ENCODE peak calls at places on chromosomes 3 and 15, in ten cellular contexts. Z is GM23338, Q is transverse colon, X is tibial nerve, V is astrocyte of the cerebellum, Y is A549, R is mammary epithelial cell, C is RWPE2, H is tibial artery, J is epithelial cell of esophagus. N is an unnamed sample.

GRCh38 chr3:195169011-195169410 is 101.9 kb downstream of the XXYLT1 start:
- DNase-seq in Z (no peak), R (no peak), H (no peak), X (no peak), V (no peak), Q (no peak), C (no peak), J (no peak), Y (no peak), N (no peak)

GRCh38 chr15:68801572-68802148 is 19.0 kb downstream of the ANP32A start:
- DNase-seq in C (peak; percentile 28), J (no peak), V (no peak), Q (no peak), Y (no peak), H (peak; percentile 11), X (no peak), R (no peak), Z (no peak), N (no peak)

GRCh38 chr3:190696777-190697501 is 165.6 kb downstream of the GMNC start:
- DNase-seq in J (peak; percentile 46), Q (no peak), X (no peak), Y (peak; percentile 2), R (no peak), V (no peak), Z (peak; percentile 62), C (no peak), H (no peak), N (peak; percentile 71)

GRCh38 chr3:134476306-134476705 is 9.5 kb downstream of the ANAPC13 start:
- DNase-seq in H (no peak), Y (no peak), X (no peak), C (no peak), R (peak; percentile 73), V (no peak), J (no peak), Q (no peak), Z (no peak), N (no peak)

GRCh38 chr15:31227235-31227634 is 99.4 kb upstream of the KLF13 start:
- DNase-seq in V (no peak), H (no peak), Z (no peak), Q (no peak), J (no peak), R (no peak), C (no peak), X (no peak), Y (no peak), N (no peak)

GRCh38 chr15:99143655-99144610 is 39.1 kb downstream of the SYNM start:
- DNase-seq in R (peak; percentile 50), H (peak; percentile 95), V (no peak), Y (no peak), Q (peak; percentile 54), C (no peak), Z (no peak), J (peak; percentile 89), X (peak; percentile 68), N (peak; percentile 67)

GRCh38 chr3:147518465-147518864 is 109.3 kb downstream of the ZIC1 start:
- DNase-seq in R (no peak), Z (no peak), V (no peak), Q (no peak), C (no peak), Y (no peak), X (no peak), J (no peak), H (no peak), N (no peak)

GRCh38 chr3:51610708-51611107 is 60.3 kb upstream of the TEX264 start:
- DNase-seq in Y (no peak), J (no peak), Z (no peak), X (no peak), R (no peak), Q (no peak), V (no peak), C (no peak), H (no peak), N (peak; percentile 37)

GRCh38 chr3:105401691-105402149 is 35.0 kb downstream of the ALCAM start:
- DNase-seq in C (no peak), X (no peak), H (no peak), R (peak; percentile 83), Y (no peak), V (peak; percentile 36), Z (no peak), Q (no peak), J (peak; percentile 71), N (no peak)
- H3K4me3 ChIP-seq in C (no peak overlapping the region), X (no peak overlapping the region), H (no peak overlapping the region), R (peak overlapping the region; percentile 17), Y (peak overlapping the region; percentile 26), V (no peak overlapping the region), Z (no peak overlapping the region), Q (no peak overlapping the region), J (no peak overlapping the region), N (no peak overlapping the region)

DNA sequence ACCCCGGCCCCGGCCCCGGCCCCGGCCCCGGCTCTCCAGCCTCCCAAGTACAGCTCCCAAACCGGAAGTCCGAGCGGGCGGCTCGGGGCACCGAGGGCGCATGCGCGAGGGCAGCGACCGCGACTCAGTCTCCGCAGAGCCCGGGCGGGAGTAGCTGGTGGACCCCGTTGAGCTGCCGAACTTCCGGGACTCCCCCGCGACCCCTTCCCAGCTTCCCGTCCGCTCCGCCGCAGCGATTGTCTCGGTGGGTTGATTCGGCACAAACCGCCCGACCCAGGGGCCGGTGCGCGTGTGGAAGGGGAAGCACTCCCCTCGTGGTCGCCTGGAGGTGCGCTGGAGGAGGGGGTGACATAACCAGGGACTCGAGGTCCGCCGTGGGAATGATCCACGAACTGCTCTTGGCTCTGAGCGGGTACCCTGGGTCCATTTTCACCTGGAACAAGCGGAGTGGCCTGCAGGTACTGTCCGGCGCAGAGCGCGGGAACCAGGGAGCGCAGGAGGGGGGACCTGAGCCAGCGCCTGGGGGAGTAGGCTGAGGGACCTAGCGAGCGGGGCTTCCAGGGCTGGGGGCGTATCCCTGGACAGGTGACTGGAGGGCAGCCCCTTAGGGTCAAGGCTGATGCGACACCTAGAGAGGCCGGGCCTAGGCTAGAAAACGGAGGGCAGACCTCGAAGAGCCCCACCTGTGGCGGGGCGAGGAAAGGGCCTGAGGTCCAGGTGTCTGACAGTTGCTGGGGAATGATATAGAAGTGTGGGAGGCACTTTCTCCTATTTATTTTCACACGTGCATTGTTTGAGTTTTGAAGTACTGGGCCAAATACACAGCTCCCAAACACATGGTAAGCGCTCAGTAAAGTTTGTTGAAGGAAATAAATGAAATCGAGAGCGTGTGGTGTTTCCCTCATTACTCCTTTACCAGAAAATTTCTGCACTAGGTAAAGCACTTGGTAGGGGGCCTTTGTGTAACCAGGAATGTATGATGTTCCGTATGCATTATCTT is at the start of the genes TUBGCP4 and ZSCAN29:
- DNase-seq in Y (peak; percentile 76), Z (peak; percentile 95), X (peak; percentile 29), Q (peak; percentile 81), C (peak; percentile 82), H (peak; percentile 87), J (peak; percentile 70), V (peak; percentile 36), R (peak; percentile 64), N (peak; percentile 71)
- TF ChIP-seq CTCF in Y (peak; percentile 16), Z (peak; percentile 51), X (no peak), Q (peak; percentile 40), C (peak; percentile 90), H (no peak), J (peak; percentile 61), V (peak; percentile 44), R (peak; percentile 19), N (peak; percentile 43)

GRCh38 chr15:26970712-26971210 is at the start of gene GABRG3:
- DNase-seq in C (no peak), Y (peak; percentile 32), V (no peak), H (no peak), X (no peak), R (no peak), Q (no peak), Z (peak; percentile 82), J (no peak), N (no peak)
- H3K4me3 ChIP-seq in C (peak within 1 kb of the TSS; percentile 7), Y (peak within 1 kb of the TSS; percentile 72), V (peak within 1 kb of the TSS; percentile 33), H (no peak within 1 kb of the TSS), X (no peak within 1 kb of the TSS), R (no peak within 1 kb of the TSS), Q (no peak within 1 kb of the TSS), Z (peak within 1 kb of the TSS; percentile 78), J (no peak within 1 kb of the TSS), N (no peak within 1 kb of the TSS)

DNA sequence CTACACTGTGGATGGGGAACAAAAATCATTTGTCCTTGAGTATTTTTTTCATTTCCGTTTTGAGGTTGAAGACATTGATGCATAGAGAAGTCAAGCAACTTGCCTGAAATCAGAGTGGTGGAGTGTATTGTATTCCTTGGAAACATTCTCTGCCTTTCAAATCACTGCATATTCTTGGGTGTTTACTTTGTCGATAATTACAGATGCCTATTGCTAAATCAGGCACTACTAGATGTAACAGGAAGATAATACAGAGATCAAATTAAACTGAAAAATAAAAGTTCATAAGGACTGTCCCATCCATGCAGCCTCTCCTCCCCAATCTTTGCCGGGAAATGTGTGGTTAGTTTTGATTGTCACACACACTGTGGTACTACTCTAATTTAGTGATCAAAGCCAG is 37.4 kb upstream of the VEPH1 start:
- DNase-seq in Z (no peak), C (no peak), Y (no peak), J (no peak), X (no peak), R (no peak), V (no peak), Q (no peak), H (no peak), N (no peak)
- TF ChIP-seq CTCF in Z (no peak), C (no peak), Y (no peak), J (no peak), X (no peak), R (no peak), V (no peak), Q (no peak), H (no peak), N (no peak)

DNA sequence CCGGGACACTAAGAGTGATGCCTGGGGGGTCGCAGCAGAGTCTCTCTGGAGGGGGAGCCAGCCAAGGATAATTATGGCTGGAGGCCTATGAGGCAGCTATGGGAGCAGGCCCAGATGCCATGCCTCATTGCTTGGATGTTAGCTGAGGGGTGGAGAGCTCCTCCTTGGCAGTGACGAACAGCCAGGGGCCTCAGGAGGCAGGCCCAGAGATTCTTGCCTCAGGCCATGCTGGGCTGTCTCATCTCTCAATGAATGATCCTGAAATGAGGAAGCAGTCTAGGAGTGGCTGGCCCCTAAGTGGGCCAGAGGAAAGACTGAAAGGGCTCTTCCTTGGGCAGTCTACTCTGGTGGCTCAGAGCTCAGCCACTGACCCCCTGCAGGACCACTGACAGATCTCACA is 21.3 kb downstream of the KIF9 start:
- DNase-seq in X (no peak), Q (no peak), H (no peak), V (no peak), R (peak; percentile 13), Y (no peak), Z (peak; percentile 10), J (peak; percentile 76), C (no peak), N (peak; percentile 21)
- H3K4me3 ChIP-seq in X (no peak overlapping the region), Q (no peak overlapping the region), H (no peak overlapping the region), V (no peak overlapping the region), R (no peak overlapping the region), Y (no peak overlapping the region), Z (no peak overlapping the region), J (no peak overlapping the region), C (no peak overlapping the region), N (no peak overlapping the region)

GRCh38 chr15:78772738-78773137 is 38.5 kb downstream of the ADAMTS7 start:
- DNase-seq in X (no peak), Z (no peak), C (no peak), Q (no peak), J (no peak), H (no peak), Y (no peak), V (no peak), R (no peak), N (no peak)
- TF ChIP-seq CTCF in X (no peak), Z (no peak), C (no peak), Q (no peak), J (no peak), H (no peak), Y (no peak), V (no peak), R (no peak), N (no peak)